ENCODE peak calls at places on chromosome 19, in four cellular contexts. F is neural progenitor cell, U is A549, Y is RWPE2. E is an unnamed sample.

GRCh38 chr19:42255766-42256750 is 1.1 kb upstream of the ERF start:
- DNase-seq in U (peak; percentile 80), Y (no peak), F (peak; percentile 84), E (peak; percentile 28)

GRCh38 chr19:38369584-38369983 is 4.8 kb upstream of the PSMD8 start:
- DNase-seq in Y (no peak), F (no peak), U (no peak), E (no peak)

GRCh38 chr19:5147971-5148793 is 179.3 kb downstream of the KDM4B start:
- DNase-seq in U (no peak), F (no peak), Y (peak; percentile 23), E (no peak)

GRCh38 chr19:37973666-37974065 is 66.7 kb downstream of the SIPA1L3 start:
- DNase-seq in Y (no peak), F (no peak), U (no peak), E (no peak)

GRCh38 chr19:3113100-3114017 is 19.2 kb downstream of the GNA11 start:
- DNase-seq in Y (no peak), U (no peak), F (no peak), E (no peak)

GRCh38 chr19:16684216-16684615 is 23.3 kb downstream of the TMEM38A start:
- DNase-seq in U (no peak), F (no peak), Y (no peak), E (no peak)

GRCh38 chr19:10812902-10813404 is 23.1 kb downstream of the TMED1 start:
- DNase-seq in Y (no peak), U (peak; percentile 71), F (no peak), E (no peak)

GRCh38 chr19:19409235-19410030 is 4.0 kb downstream of the GATAD2A start:
- DNase-seq in Y (no peak), F (peak; percentile 19), U (no peak), E (no peak)

GRCh38 chr19:51687791-51688664 is 5.1 kb upstream of the SPACA6 start:
- DNase-seq in Y (no peak), F (peak; percentile 72), U (peak; percentile 73), E (peak; percentile 59)

GRCh38 chr19:8491574-8491973 is 10.9 kb downstream of the PRAM1 start:
- DNase-seq in F (no peak), U (peak; percentile 26), Y (no peak), E (no peak)

GRCh38 chr19:18304194-18304495 is 18.7 kb downstream of the LSM4 start:
- DNase-seq in Y (no peak), F (no peak), U (no peak), E (peak; percentile 72)

GRCh38 chr19:30842926-30843325 is 470.7 kb downstream of the ZNF536 start:
- DNase-seq in Y (no peak), F (no peak), U (no peak), E (no peak)

GRCh38 chr19:39246951-39247669 is 1.5 kb downstream of the IFNL4 start:
- DNase-seq in U (no peak), Y (no peak), F (peak; percentile 59), E (no peak)

GRCh38 chr19:19447536-19448237 is 42.2 kb downstream of the GATAD2A start:
- DNase-seq in U (no peak), F (no peak), Y (no peak), E (no peak)

GRCh38 chr19:49761249-49761624 is 1.9 kb downstream of the TSKS start:
- DNase-seq in F (no peak), U (no peak), Y (no peak), E (no peak)
- H3K27ac ChIP-seq in F (no peak overlapping the region), U (no peak overlapping the region), Y (no peak overlapping the region), E (no peak overlapping the region)

DNA sequence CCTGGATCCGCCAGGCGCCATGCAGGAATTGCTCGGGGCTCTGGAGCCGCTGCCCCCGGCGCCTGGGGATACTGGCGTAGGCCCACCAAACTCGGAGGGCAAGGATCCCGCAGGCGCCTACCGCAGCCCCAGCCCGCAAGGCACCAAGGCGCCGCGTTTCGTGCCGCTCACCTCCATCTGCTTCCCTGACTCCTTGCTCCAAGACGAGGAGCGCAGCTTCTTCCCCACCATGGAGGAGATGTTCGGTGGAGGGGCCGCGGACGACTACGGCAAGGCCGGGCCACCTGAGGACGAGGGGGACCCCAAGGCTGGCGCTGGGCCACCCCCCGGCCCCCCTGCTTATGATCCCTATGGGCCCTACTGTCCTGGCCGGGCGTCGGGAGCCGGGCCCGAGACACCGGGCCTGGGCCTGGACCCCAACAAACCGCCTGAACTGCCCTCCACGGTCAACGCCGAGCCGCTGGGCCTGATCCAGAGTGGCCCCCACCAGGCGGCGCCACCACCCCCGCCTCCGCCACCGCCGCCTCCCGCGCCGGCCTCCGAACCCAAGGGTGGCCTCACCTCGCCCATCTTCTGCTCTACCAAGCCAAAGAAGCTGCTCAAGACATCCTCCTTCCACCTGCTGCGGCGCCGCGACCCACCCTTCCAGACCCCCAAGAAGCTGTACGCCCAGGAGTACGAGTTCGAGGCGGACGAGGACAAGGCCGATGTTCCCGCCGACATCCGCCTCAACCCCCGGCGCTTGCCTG is 6.1 kb downstream of the PRR12 start:
- DNase-seq in U (no peak), F (no peak), Y (no peak), E (no peak)
- TF ChIP-seq CTCF in U (no peak), F (no peak), Y (no peak), E (no peak)

GRCh38 chr19:1018393-1018792 is 2.5 kb downstream of the TMEM259 start:
- DNase-seq in U (no peak), F (no peak), Y (no peak), E (no peak)
- H3K27ac ChIP-seq in U (peak overlapping the region; percentile 82), F (no peak overlapping the region), Y (peak overlapping the region; percentile 84), E (no peak overlapping the region)

GRCh38 chr19:6736917-6737283 is 480 bp downstream of the GPR108 start:
- DNase-seq in F (no peak), U (no peak), Y (no peak), E (no peak)
- TF ChIP-seq CTCF in F (peak; percentile 30), U (no peak), Y (no peak), E (no peak)

GRCh38 chr19:45814851-45815481 is at the start of gene RSPH6A:
- DNase-seq in F (peak; percentile 34), Y (no peak), U (no peak), E (no peak)
- H3K27ac ChIP-seq in F (no peak within 1 kb of the TSS), Y (peak within 1 kb of the TSS; percentile 3), U (no peak within 1 kb of the TSS), E (peak within 1 kb of the TSS; percentile 41)